ENCODE peak calls at places on chromosome 1, in six cellular contexts. O, K, E, F, Y and Q are unnamed samples.

GRCh38 chr1:246398126-246398813 is 108.8 kb downstream of the SMYD3 start:
- DNase-seq in O (no peak), K (no peak), E (no peak), F (peak), Y (peak), Q (no peak)

GRCh38 chr1:65278344-65279091 is 30.8 kb upstream of the DNAJC6 start:
- DNase-seq in O (no peak), K (no peak), E (peak), F (no peak), Y (no peak), Q (no peak)

GRCh38 chr1:160813215-160813614 is 17.2 kb downstream of the LY9 start:
- DNase-seq in O (no peak), K (no peak), E (no peak), F (no peak), Y (no peak), Q (peak)

GRCh38 chr1:71222668-71223067 is 141.8 kb upstream of the ZRANB2 start:
- DNase-seq in O (no peak), K (no peak), E (no peak), F (no peak), Y (no peak), Q (no peak)

GRCh38 chr1:174769961-174770549 is 229.7 kb upstream of the CACYBP start:
- DNase-seq in O (no peak), K (no peak), E (peak), F (no peak), Y (no peak), Q (no peak)

GRCh38 chr1:11761988-11762406 is at the start of gene C1orf167:
- DNase-seq in O (no peak), K (no peak), E (peak), F (no peak), Y (no peak), Q (no peak)

GRCh38 chr1:216464489-216464888 is 41.2 kb upstream of the USH2A start:
- DNase-seq in O (no peak), K (no peak), E (no peak), F (no peak), Y (no peak), Q (no peak)

GRCh38 chr1:6005276-6005917 is 13.2 kb upstream of the NPHP4 start:
- DNase-seq in O (peak), K (peak), E (no peak), F (peak), Y (no peak), Q (no peak)

GRCh38 chr1:230702934-230703678 is 10.8 kb downstream of the AGT start:
- DNase-seq in O (no peak), K (no peak), E (no peak), F (no peak), Y (no peak), Q (no peak)

GRCh38 chr1:8425150-8425780 is 107.4 kb downstream of the SLC45A1 start:
- DNase-seq in O (no peak), K (no peak), E (no peak), F (no peak), Y (no peak), Q (no peak)

GRCh38 chr1:28796321-28797213 is 15.4 kb upstream of the OPRD1 start:
- DNase-seq in O (peak), K (no peak), E (peak), F (no peak), Y (no peak), Q (no peak)

GRCh38 chr1:97412155-97412554 is 508.7 kb downstream of the DPYD start:
- DNase-seq in O (no peak), K (no peak), E (no peak), F (no peak), Y (no peak), Q (no peak)

GRCh38 chr1:109954180-109954579 is 30.4 kb upstream of the AHCYL1 start:
- DNase-seq in O (no peak), K (no peak), E (peak), F (no peak), Y (no peak), Q (no peak)

DNA sequence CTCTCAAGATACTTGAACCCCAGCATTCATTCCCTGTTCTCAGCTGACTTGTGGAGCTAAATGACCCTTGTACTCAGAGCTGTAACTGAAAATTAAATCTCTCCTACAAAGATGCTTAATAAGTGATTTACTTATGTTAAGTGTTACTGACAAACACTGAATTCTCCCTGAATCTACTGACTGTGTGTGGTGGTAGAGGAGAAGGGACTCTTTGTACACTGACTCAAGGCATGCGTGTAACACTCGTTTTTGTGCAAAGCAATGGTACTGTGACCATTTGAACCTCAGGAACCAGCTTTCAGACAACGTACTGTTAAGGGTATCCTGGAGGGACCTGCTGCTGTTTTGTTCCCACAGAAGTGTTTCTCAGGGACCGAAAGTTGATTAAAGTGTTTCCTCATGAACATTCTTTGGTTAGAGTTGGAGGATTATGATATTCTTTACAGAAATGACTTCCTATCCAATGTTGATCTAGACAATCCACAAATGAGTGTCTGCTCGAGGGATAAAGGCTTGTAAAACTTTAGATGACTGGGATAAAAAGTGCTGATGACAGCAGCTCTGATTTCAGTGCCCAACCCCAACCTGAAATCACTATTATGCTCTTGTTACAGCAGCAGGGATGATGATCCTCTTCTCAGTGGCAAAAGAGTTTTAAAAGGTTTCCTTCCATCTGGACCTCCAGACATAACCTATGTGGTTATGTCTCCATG is 12.8 kb downstream of the RGL1 start:
- DNase-seq in O (no peak), K (no peak), E (no peak), F (no peak), Y (no peak), Q (no peak)
- H3K27ac ChIP-seq in O (peak), K (peak), E (peak), F (peak), Y (no peak), Q (peak)

DNA sequence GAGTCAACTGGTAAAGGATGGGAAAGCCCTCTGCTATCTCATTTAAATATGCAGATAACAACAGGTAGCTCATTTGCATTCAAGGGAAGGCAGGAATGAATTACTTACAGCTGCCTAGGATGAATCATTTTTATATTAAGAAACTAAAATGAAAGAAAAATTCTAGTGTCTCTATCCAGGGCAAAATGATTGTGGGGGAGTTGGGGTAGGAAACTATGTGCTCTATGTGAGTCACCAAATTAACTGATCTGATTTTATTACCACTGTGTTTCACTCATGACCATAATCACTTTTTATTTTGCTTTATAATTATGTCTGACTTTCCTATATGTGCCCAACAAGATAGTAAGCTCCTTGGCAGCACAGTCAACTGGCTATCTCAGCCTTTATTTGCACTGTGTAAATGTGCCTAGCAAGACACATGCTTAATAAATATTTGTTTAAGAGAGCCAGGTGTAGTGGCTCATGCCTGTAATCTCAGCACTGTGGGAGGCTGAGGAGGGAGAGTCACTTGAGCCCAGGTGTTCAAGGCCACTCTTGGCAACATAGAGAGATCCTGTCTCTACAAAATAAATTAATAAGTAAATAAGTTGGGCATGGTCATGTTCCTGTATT is 84.2 kb downstream of the SPAG17 start:
- DNase-seq in O (no peak), K (no peak), E (no peak), F (no peak), Y (no peak), Q (no peak)
- TF ChIP-seq CTCF in O (no peak), K (no peak), E (no peak), F (no peak), Y (no peak), Q (no peak)

DNA sequence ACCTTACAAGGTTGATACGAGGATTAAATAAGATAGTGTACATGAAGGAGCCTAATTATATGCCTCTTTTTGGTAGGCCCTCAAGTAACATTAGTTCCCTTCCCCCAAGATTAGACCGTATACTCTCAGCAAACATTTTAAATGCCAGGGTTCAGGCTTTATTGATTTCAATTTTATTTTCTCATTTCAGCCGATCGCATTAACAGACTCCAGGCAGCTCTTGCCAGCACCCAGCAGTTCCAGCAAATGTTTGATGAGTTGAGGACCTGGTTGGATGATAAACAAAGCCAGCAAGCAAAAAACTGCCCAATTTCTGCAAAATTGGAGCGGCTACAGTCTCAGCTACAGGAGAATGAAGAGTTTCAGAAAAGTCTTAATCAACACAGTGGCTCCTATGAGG is 104.4 kb upstream of the BMP8A start:
- DNase-seq in O (no peak), K (no peak), E (no peak), F (no peak), Y (no peak), Q (no peak)
- H3K4me3 ChIP-seq in O (no peak), K (no peak), E (no peak), F (no peak), Y (no peak), Q (no peak)

GRCh38 chr1:4004635-4005430 is 104.8 kb upstream of the C1orf174 start:
- DNase-seq in O (no peak), K (no peak), E (no peak), F (no peak), Y (no peak), Q (no peak)
- H3K27ac ChIP-seq in O (no peak), K (no peak), E (no peak), F (no peak), Y (no peak), Q (no peak)

GRCh38 chr1:108708726-108709660 is 3.7 kb upstream of the FNDC7 start:
- DNase-seq in O (no peak), K (no peak), E (no peak), F (peak), Y (no peak), Q (no peak)
- TF ChIP-seq CTCF in O (peak), K (no peak), E (no peak), F (no peak), Y (no peak), Q (no peak)